ENCODE peak calls at places on chromosomes 11 and 22, in seven cellular contexts. Q, U, J, R, B, W and N are unnamed samples.

GRCh38 chr11:120358729-120359128 is 22.5 kb downstream of the ARHGEF12 start:
- DNase-seq in B (no peak), Q (no peak), J (no peak), W (no peak), R (no peak), U (no peak), N (no peak)

GRCh38 chr22:47107431-47107830 is 345.0 kb downstream of the TBC1D22A start:
- DNase-seq in Q (no peak), B (no peak), W (no peak), U (peak; percentile 80), J (no peak), R (no peak), N (no peak)

GRCh38 chr11:94638902-94639373 is 71.8 kb downstream of the PIWIL4 start:
- DNase-seq in U (peak; percentile 57), J (no peak), Q (no peak), B (no peak), W (no peak), R (no peak), N (no peak)

GRCh38 chr11:1303973-1304372 is 5.5 kb downstream of the TOLLIP start:
- DNase-seq in J (peak; percentile 57), W (no peak), Q (peak; percentile 51), U (peak; percentile 20), B (peak; percentile 78), R (no peak), N (no peak)

GRCh38 chr11:2670541-2671100 is 29.2 kb downstream of the KCNQ1OT1 start:
- DNase-seq in U (no peak), J (peak; percentile 40), Q (peak; percentile 33), R (no peak), B (peak; percentile 28), W (no peak), N (no peak)

GRCh38 chr11:126210871-126211235 is 597 bp downstream of the RPUSD4 start:
- DNase-seq in Q (no peak), W (peak; percentile 32), B (no peak), R (no peak), J (no peak), U (no peak), N (no peak)

GRCh38 chr11:33542921-33543320 is 157.7 kb downstream of the C11orf91 start:
- DNase-seq in B (no peak), R (no peak), U (peak; percentile 58), W (peak; percentile 57), J (no peak), Q (peak; percentile 69), N (peak; percentile 34)

GRCh38 chr11:8090756-8091155 is 9.7 kb downstream of the TUB start:
- DNase-seq in U (peak; percentile 40), J (peak; percentile 56), R (no peak), B (peak; percentile 52), Q (no peak), W (peak; percentile 85), N (peak; percentile 59)

GRCh38 chr11:126011220-126011619 is 51.4 kb downstream of the CDON start:
- DNase-seq in W (no peak), B (no peak), J (no peak), Q (no peak), R (no peak), U (no peak), N (no peak)

GRCh38 chr11:70489276-70489675 is 90.9 kb downstream of the CTTN start:
- DNase-seq in B (no peak), W (no peak), Q (no peak), U (no peak), R (peak; percentile 17), J (no peak), N (no peak)

GRCh38 chr11:21768388-21768787 is 424.5 kb upstream of the ANO5 start:
- DNase-seq in B (no peak), R (no peak), Q (no peak), U (no peak), J (no peak), W (no peak), N (no peak)

GRCh38 chr11:9617960-9618359 is 44.5 kb downstream of the WEE1 start:
- DNase-seq in J (no peak), R (no peak), Q (no peak), B (no peak), W (no peak), U (peak; percentile 53), N (no peak)

GRCh38 chr11:61737131-61737530 is 15.3 kb upstream of the MYRF start:
- DNase-seq in W (no peak), R (no peak), B (no peak), Q (no peak), U (no peak), J (no peak), N (no peak)

GRCh38 chr22:41193829-41194228 is 11.3 kb upstream of the L3MBTL2 start:
- DNase-seq in J (peak; percentile 10), U (no peak), R (no peak), W (no peak), Q (no peak), B (no peak), N (no peak)

GRCh38 chr11:69239320-69240040 is 54.5 kb upstream of the MYEOV start:
- DNase-seq in J (no peak), R (no peak), B (no peak), W (no peak), U (no peak), Q (peak; percentile 26), N (no peak)

GRCh38 chr11:93784935-93785360 is 866 bp downstream of the MED17 start:
- DNase-seq in U (peak; percentile 4), B (no peak), W (no peak), Q (no peak), R (no peak), J (no peak), N (no peak)

GRCh38 chr11:926341-926916 is 759 bp downstream of the AP2A2 start:
- DNase-seq in W (peak; percentile 35), B (peak; percentile 74), Q (peak; percentile 58), J (no peak), R (peak; percentile 70), U (peak; percentile 49), N (no peak)

GRCh38 chr11:99020324-99021225 is at the start of gene CNTN5:
- DNase-seq in J (no peak), Q (peak; percentile 45), U (peak; percentile 42), W (peak; percentile 85), R (peak; percentile 61), B (peak; percentile 67), N (peak; percentile 49)

GRCh38 chr11:26715133-26715532 is 6.7 kb downstream of the SLC5A12 start:
- DNase-seq in W (no peak), J (no peak), B (no peak), Q (peak; percentile 62), U (no peak), R (no peak), N (no peak)

GRCh38 chr11:18314794-18315523 is 7.0 kb downstream of the HPS5 start:
- DNase-seq in Q (no peak), W (no peak), B (no peak), U (no peak), R (no peak), J (no peak), N (no peak)

GRCh38 chr11:19819148-19819547 is 106.5 kb downstream of the NAV2 start:
- DNase-seq in U (no peak), Q (no peak), J (no peak), R (no peak), W (no peak), B (no peak), N (no peak)

GRCh38 chr11:17542249-17542648 is 2.0 kb downstream of the USH1C start:
- DNase-seq in R (no peak), B (peak; percentile 38), Q (peak; percentile 88), W (no peak), U (no peak), J (no peak), N (no peak)

GRCh38 chr11:83779876-83780275 is 493.7 kb upstream of the CCDC90B start:
- DNase-seq in U (peak; percentile 56), J (no peak), B (no peak), W (no peak), Q (no peak), R (no peak), N (no peak)

GRCh38 chr22:50576070-50576469 is 2.2 kb downstream of the CPT1B start:
- DNase-seq in J (peak; percentile 48), W (peak; percentile 20), R (no peak), U (peak; percentile 56), Q (no peak), B (peak; percentile 24), N (no peak)
- TF ChIP-seq CTCF in J (no peak), W (peak; percentile 36), R (peak; percentile 36), U (peak; percentile 5), Q (peak; percentile 40), B (no peak), N (no peak)

DNA sequence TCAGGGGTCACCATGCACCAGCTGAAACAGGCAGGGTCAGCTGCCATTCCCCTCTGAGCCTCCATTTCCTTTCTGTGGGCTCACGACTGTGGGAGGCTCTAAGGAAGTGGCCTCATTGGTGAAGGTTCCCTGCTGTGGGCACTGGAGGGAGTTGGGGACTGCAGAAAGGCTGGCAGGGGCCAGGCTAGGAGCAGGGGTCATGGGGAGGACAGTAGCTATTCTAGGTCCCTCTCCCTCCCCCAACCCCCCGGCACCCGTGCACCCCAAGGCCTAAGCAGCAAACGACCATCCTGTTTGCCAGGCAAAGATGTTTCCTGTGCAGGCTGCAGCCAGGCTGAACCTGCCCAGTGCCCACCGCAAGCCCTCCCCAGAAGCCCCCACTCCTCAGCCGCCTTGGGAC is 189.5 kb downstream of the MN1 start:
- DNase-seq in W (no peak), U (no peak), J (no peak), R (no peak), B (no peak), Q (no peak), N (no peak)
- TF ChIP-seq CTCF in W (no peak), U (no peak), J (no peak), R (no peak), B (no peak), Q (no peak), N (no peak)

GRCh38 chr11:114281388-114281956 is 14.7 kb upstream of the NNMT start:
- DNase-seq in U (no peak), W (no peak), B (no peak), Q (no peak), R (no peak), J (no peak), N (no peak)
- TF ChIP-seq CTCF in U (peak; percentile 4), W (no peak), B (no peak), Q (no peak), R (no peak), J (no peak), N (no peak)

GRCh38 chr22:45515678-45516077 is 13.0 kb downstream of the FBLN1 start:
- DNase-seq in J (no peak), R (no peak), U (no peak), Q (no peak), W (no peak), B (no peak), N (no peak)

GRCh38 chr22:45508814-45509213 is 6.1 kb downstream of the FBLN1 start:
- DNase-seq in J (no peak), W (no peak), U (no peak), R (no peak), Q (no peak), B (no peak), N (no peak)

GRCh38 chr22:45511847-45512261 is 9.2 kb downstream of the FBLN1 start:
- DNase-seq in B (peak; percentile 90), J (peak; percentile 84), Q (peak; percentile 72), W (peak; percentile 49), R (peak; percentile 77), U (peak; percentile 98), N (no peak)

GRCh38 chr22:45510376-45511232 is 7.9 kb downstream of the FBLN1 start:
- DNase-seq in J (no peak), B (peak; percentile 60), R (peak; percentile 15), U (no peak), W (no peak), Q (no peak), N (no peak)

DNA sequence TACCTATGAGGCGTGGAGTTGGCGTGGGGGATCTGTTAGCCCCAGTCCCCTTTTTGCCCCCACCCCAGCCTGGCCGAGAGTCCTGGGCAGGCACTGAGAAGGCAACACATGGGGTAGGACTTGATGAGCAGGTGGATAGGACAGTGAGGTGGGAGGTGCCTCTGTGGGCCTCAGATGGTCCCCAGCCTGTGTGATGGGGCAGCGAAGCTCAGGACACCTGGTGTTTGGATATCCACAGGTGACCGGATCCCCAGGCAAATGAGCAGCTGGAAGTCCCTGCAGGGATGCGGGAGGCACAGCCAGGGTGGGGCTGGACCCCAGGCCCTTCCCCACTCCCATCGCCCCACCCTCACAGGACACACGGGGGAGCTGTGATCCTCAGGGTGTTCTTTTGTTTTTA is 9.7 kb downstream of the FBLN1 start:
- DNase-seq in Q (no peak), B (no peak), W (no peak), R (peak; percentile 55), J (no peak), U (no peak), N (no peak)
- TF ChIP-seq CTCF in Q (no peak), B (no peak), W (no peak), R (no peak), J (no peak), U (no peak), N (no peak)